ENCODE peak calls at places on chromosomes 6 and 20, in six cellular contexts. J is osteoblast, L is hepatocyte, C is mammary epithelial cell, U is HepG2, G is MM.1S. H is an unnamed sample.
A peak's percentile ranks its signal among the peaks of the same experiment; 100 is the strongest.

GRCh38 chr20:7196481-7196880 is 429.0 kb downstream of the BMP2 start:
- DNase-seq in J (no peak), L (no peak), C (peak; percentile 69), U (no peak), G (no peak), H (no peak)

GRCh38 chr6:16056263-16056870 is 72.5 kb upstream of the MYLIP start:
- DNase-seq in J (no peak), L (no peak), C (peak; percentile 13), U (no peak), G (no peak), H (no peak)

GRCh38 chr20:17680836-17681740 is 954 bp downstream of the RRBP1 start:
- DNase-seq in J (peak; percentile 99), L (peak; percentile 92), C (peak; percentile 63), U (peak; percentile 58), G (peak; percentile 77), H (no peak)

GRCh38 chr6:12538881-12539357 is 177.6 kb upstream of the PHACTR1 start:
- DNase-seq in J (no peak), L (peak; percentile 53), C (no peak), U (peak; percentile 79), G (no peak), H (no peak)

GRCh38 chr20:33568378-33569289 is 78.7 kb downstream of the CBFA2T2 start:
- DNase-seq in J (no peak), L (peak; percentile 47), C (no peak), U (peak; percentile 30), G (peak; percentile 76), H (no peak)

GRCh38 chr20:13017883-13018535 is 9.2 kb downstream of the SPTLC3 start:
- DNase-seq in J (no peak), L (no peak), C (no peak), U (no peak), G (no peak), H (no peak)

GRCh38 chr6:73802366-73802765 is 106.4 kb downstream of the CD109 start:
- DNase-seq in J (no peak), L (no peak), C (no peak), U (no peak), G (no peak), H (no peak)

GRCh38 chr6:2852921-2853322 is 11.3 kb upstream of the SERPINB1 start:
- DNase-seq in J (no peak), L (no peak), C (no peak), U (no peak), G (no peak), H (no peak)

GRCh38 chr6:130041594-130041993 is 23.2 kb downstream of the L3MBTL3 start:
- DNase-seq in J (no peak), L (no peak), C (no peak), U (no peak), G (peak; percentile 47), H (no peak)

GRCh38 chr20:57291694-57292093 is 25.3 kb upstream of the BMP7 start:
- DNase-seq in J (no peak), L (no peak), C (no peak), U (no peak), G (no peak), H (no peak)

GRCh38 chr6:15176816-15177215 is 69.1 kb upstream of the JARID2 start:
- DNase-seq in J (no peak), L (no peak), C (no peak), U (no peak), G (no peak), H (no peak)

GRCh38 chr6:5570641-5571040 is 309.3 kb downstream of the FARS2 start:
- DNase-seq in J (no peak), L (no peak), C (no peak), U (no peak), G (no peak), H (no peak)

GRCh38 chr6:139473239-139473701 is 98.8 kb upstream of the CITED2 start:
- DNase-seq in J (peak; percentile 32), L (no peak), C (no peak), U (no peak), G (no peak), H (no peak)

GRCh38 chr20:50874111-50874757 is 57.0 kb downstream of the ADNP start:
- DNase-seq in J (peak; percentile 41), L (no peak), C (no peak), U (no peak), G (no peak), H (no peak)

GRCh38 chr6:126888727-126889725 is 229.4 kb upstream of the RSPO3 start:
- DNase-seq in J (no peak), L (no peak), C (no peak), U (no peak), G (no peak), H (no peak)

GRCh38 chr20:41734506-41734945 is 116.3 kb upstream of the CHD6 start:
- DNase-seq in J (no peak), L (peak; percentile 69), C (peak; percentile 35), U (peak; percentile 75), G (peak; percentile 21), H (peak; percentile 11)

GRCh38 chr6:18415207-18415606 is 28.1 kb downstream of the RNF144B start:
- DNase-seq in J (no peak), L (no peak), C (no peak), U (no peak), G (no peak), H (no peak)

GRCh38 chr6:26501482-26501986 is 1.4 kb downstream of the BTN1A1 start:
- DNase-seq in J (no peak), L (peak; percentile 54), C (no peak), U (no peak), G (no peak), H (no peak)

GRCh38 chr6:169866668-169867521 is 115.5 kb downstream of the ERMARD start:
- DNase-seq in J (no peak), L (no peak), C (no peak), U (no peak), G (no peak), H (no peak)

GRCh38 chr6:109799664-109800063 is 108.6 kb downstream of the FIG4 start:
- DNase-seq in J (no peak), L (no peak), C (peak; percentile 31), U (no peak), G (no peak), H (no peak)

GRCh38 chr20:37390891-37391525 is 45.1 kb downstream of the SRC start:
- DNase-seq in J (peak; percentile 75), L (no peak), C (no peak), U (peak; percentile 93), G (no peak), H (no peak)

GRCh38 chr20:47360207-47360488 is 3.6 kb upstream of the ZMYND8 start:
- DNase-seq in J (no peak), L (peak; percentile 70), C (peak; percentile 95), U (peak; percentile 69), G (no peak), H (no peak)

GRCh38 chr6:39879535-39879934 is 54.7 kb downstream of the MOCS1 start:
- DNase-seq in J (no peak), L (no peak), C (no peak), U (no peak), G (no peak), H (no peak)

GRCh38 chr6:90105766-90106165 is 190.9 kb downstream of the BACH2 start:
- DNase-seq in J (peak; percentile 23), L (no peak), C (no peak), U (no peak), G (no peak), H (no peak)
- H4K20me1 ChIP-seq in J (no peaks in the 10 kb centered on the region), L (no peaks in the 10 kb centered on the region), C (no peaks in the 10 kb centered on the region), U (no peaks in the 10 kb centered on the region), G (no peaks in the 10 kb centered on the region), H (no peaks in the 10 kb centered on the region)

GRCh38 chr6:98841589-98842488 is 7.5 kb downstream of the POU3F2 start:
- DNase-seq in J (peak; percentile 46), L (no peak), C (no peak), U (no peak), G (no peak), H (no peak)
- H4K20me1 ChIP-seq in J (no peaks in the 10 kb centered on the region), L (no peaks in the 10 kb centered on the region), C (peaks cover 2% of the 10 kb centered on the region), U (peaks cover 4% of the 10 kb centered on the region), G (no peaks in the 10 kb centered on the region), H (no peaks in the 10 kb centered on the region)

DNA sequence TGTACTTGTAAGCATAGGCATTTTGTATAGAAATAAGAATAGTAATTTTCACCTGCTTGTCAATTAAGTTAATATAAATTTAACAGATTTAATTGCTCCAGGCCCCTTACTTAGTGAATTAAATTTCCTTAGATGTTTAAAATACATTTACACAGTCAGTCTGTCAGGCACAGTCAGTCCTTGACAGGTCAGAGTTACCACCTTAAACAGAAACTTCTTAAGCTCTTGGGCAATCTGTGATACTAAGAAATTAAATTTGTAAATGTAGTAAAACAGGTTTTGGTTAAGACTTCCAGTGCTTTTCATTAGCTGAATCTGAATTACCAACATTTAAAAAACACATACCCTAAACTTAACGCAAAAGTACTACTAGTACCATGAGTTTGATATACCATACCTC is 15.9 kb downstream of the PTPRA start:
- DNase-seq in J (no peak), L (no peak), C (peak; percentile 28), U (no peak), G (no peak), H (no peak)
- H4K20me1 ChIP-seq in J (peaks cover 42% of the 10 kb centered on the region), L (peaks cover 35% of the 10 kb centered on the region), C (peaks cover 4% of the 10 kb centered on the region), U (peaks cover 14% of the 10 kb centered on the region), G (peaks cover 2% of the 10 kb centered on the region), H (no peaks in the 10 kb centered on the region)

DNA sequence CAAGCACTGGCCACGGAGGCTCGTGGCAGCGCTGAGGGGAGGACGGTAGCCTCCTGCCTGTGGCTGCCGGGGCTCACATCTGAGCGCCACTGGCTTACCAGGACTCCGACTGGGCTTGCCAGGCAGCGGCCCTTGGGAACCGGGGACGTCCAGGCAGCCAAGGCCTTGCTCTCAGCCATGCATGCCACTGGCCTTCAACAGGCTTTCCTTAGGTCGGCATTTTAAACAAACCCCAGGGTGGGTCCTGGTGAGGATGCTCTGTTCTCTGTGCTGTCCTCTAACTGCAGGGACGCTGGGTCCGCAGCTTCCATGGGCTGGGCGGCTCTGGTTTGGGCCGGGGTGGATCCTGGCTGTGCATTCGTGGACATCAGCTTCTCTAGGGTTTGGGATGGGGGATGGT is 59.1 kb upstream of the BHLHE23 start:
- DNase-seq in J (peak; percentile 47), L (no peak), C (no peak), U (no peak), G (no peak), H (no peak)
- H4K20me1 ChIP-seq in J (no peaks in the 10 kb centered on the region), L (no peaks in the 10 kb centered on the region), C (no peaks in the 10 kb centered on the region), U (peaks cover 6% of the 10 kb centered on the region), G (no peaks in the 10 kb centered on the region), H (no peaks in the 10 kb centered on the region)

GRCh38 chr6:156875062-156875461 is 97.9 kb downstream of the ARID1B start:
- DNase-seq in J (no peak), L (no peak), C (no peak), U (no peak), G (no peak), H (no peak)
- H4K20me1 ChIP-seq in J (peaks cover 47% of the 10 kb centered on the region), L (peaks cover 59% of the 10 kb centered on the region), C (peaks cover 2% of the 10 kb centered on the region), U (peaks cover 12% of the 10 kb centered on the region), G (no peaks in the 10 kb centered on the region), H (no peaks in the 10 kb centered on the region)

DNA sequence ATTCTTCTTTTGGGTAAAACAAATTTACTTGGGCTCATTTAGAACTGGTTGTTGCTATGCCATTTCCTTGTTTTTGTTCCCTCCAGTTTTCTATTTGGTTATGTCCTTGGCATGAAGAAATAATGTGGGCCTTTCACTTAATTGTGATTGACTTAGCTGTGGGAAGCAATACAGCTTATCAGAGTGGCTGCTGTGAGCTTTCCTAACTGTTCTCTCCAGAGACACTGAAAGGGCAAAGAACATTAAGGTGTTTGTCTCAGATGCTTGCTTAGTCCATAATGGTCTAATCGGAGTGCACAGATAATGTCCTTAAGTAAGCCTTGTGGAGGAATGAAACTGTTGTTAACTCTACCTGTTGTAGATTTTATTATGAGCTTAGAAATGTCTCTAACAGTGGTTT is 56.6 kb downstream of the SH3BGRL2 start:
- DNase-seq in J (no peak), L (peak; percentile 18), C (no peak), U (peak; percentile 13), G (no peak), H (no peak)
- H4K20me1 ChIP-seq in J (no peaks in the 10 kb centered on the region), L (no peaks in the 10 kb centered on the region), C (no peaks in the 10 kb centered on the region), U (no peaks in the 10 kb centered on the region), G (no peaks in the 10 kb centered on the region), H (no peaks in the 10 kb centered on the region)

GRCh38 chr20:62029296-62029695 is 36.4 kb downstream of the TAF4 start:
- DNase-seq in J (peak; percentile 38), L (no peak), C (no peak), U (peak; percentile 29), G (no peak), H (no peak)
- H4K20me1 ChIP-seq in J (peaks cover 50% of the 10 kb centered on the region), L (peaks cover 79% of the 10 kb centered on the region), C (no peaks in the 10 kb centered on the region), U (peaks cover 37% of the 10 kb centered on the region), G (peaks cover 17% of the 10 kb centered on the region), H (peaks cover 15% of the 10 kb centered on the region)

H was measured in keratinocyte.